ENCODE peak calls at places on chromosomes 7 and 10, in ten cellular contexts. L is DMS 273 treated with DMSO at 0.1 percent for 48 hours; X is MG63; U is mucosa of gallbladder; K is T-helper 9 cell; B is fibroblast of mammary gland; Y is GM12865; J is activated CD4-positive, CD25-positive, alpha-beta regulatory T cell treated with anti-CD3 and anti-CD28 coated beads, Interleukin-2, amount 50 U/mL, for 72 hours; S is SW480; D is T-cell. M is an unnamed sample.

GRCh38 chr10:45473126-45473525 is 99.1 kb downstream of the ALOX5 start:
- DNase-seq in L (peak; percentile 0), X (no peak), U (no peak), K (no peak), B (no peak), Y (no peak), J (no peak), S (no peak), D (no peak), M (no peak)

GRCh38 chr7:141558544-141559183 is 7.5 kb downstream of the AGK start:
- DNase-seq in L (peak; percentile 8), X (no peak), U (no peak), K (no peak), B (peak; percentile 72), Y (peak; percentile 83), J (no peak), S (no peak), D (no peak), M (no peak)

GRCh38 chr10:123967626-123968243 is 76.1 kb upstream of the CPXM2 start:
- DNase-seq in L (no peak), X (peak; percentile 48), U (peak; percentile 64), K (peak; percentile 23), B (peak; percentile 54), Y (peak; percentile 61), J (peak; percentile 64), S (peak; percentile 45), D (peak; percentile 14), M (peak; percentile 89)

GRCh38 chr7:17070117-17070750 is 188.5 kb upstream of the AGR3 start:
- DNase-seq in L (no peak), X (no peak), U (no peak), K (no peak), B (no peak), Y (peak; percentile 14), J (no peak), S (no peak), D (no peak), M (no peak)

GRCh38 chr10:63720072-63720537 is 198.9 kb downstream of the REEP3 start:
- DNase-seq in L (no peak), X (no peak), U (peak; percentile 67), K (peak; percentile 33), B (peak; percentile 63), Y (peak; percentile 70), J (no peak), S (peak; percentile 60), D (peak; percentile 32), M (no peak)

GRCh38 chr7:123533929-123534382 is 439 bp downstream of the IQUB start:
- DNase-seq in L (no peak), X (no peak), U (no peak), K (no peak), B (no peak), Y (no peak), J (peak; percentile 36), S (no peak), D (peak; percentile 9), M (no peak)

GRCh38 chr7:133904766-133905165 is 222.4 kb upstream of the LRGUK start:
- DNase-seq in L (no peak), X (no peak), U (no peak), K (no peak), B (no peak), Y (no peak), J (no peak), S (no peak), D (no peak), M (no peak)

GRCh38 chr10:131662851-131663250 is 238.0 kb upstream of the PPP2R2D start:
- DNase-seq in L (no peak), X (no peak), U (no peak), K (no peak), B (no peak), Y (no peak), J (no peak), S (no peak), D (no peak), M (no peak)

GRCh38 chr7:151247016-151247580 is 1.4 kb downstream of the SMARCD3 start:
- DNase-seq in L (no peak), X (no peak), U (no peak), K (no peak), B (no peak), Y (no peak), J (no peak), S (no peak), D (no peak), M (peak; percentile 51)

GRCh38 chr10:71854031-71854430 is 3.0 kb upstream of the PSAP start:
- DNase-seq in L (no peak), X (no peak), U (no peak), K (no peak), B (peak; percentile 53), Y (no peak), J (no peak), S (no peak), D (no peak), M (no peak)

GRCh38 chr10:8978100-8978499 is 923.6 kb downstream of the GATA3 start:
- DNase-seq in L (no peak), X (no peak), U (no peak), K (no peak), B (no peak), Y (no peak), J (no peak), S (no peak), D (no peak), M (no peak)

GRCh38 chr7:18995811-18996400 is 121.5 kb downstream of the TWIST1 start:
- DNase-seq in L (no peak), X (peak; percentile 72), U (no peak), K (no peak), B (no peak), Y (no peak), J (no peak), S (no peak), D (no peak), M (no peak)

GRCh38 chr10:124906551-124907001 is 35.3 kb upstream of the ZRANB1 start:
- DNase-seq in L (no peak), X (peak; percentile 86), U (no peak), K (no peak), B (peak; percentile 90), Y (no peak), J (no peak), S (no peak), D (no peak), M (no peak)

GRCh38 chr7:47513741-47514241 is 68.1 kb downstream of the TNS3 start:
- DNase-seq in L (no peak), X (peak; percentile 64), U (peak; percentile 45), K (no peak), B (peak; percentile 73), Y (no peak), J (no peak), S (no peak), D (no peak), M (no peak)

GRCh38 chr7:25557930-25558329 is 329.6 kb upstream of the NPVF start:
- DNase-seq in L (no peak), X (no peak), U (no peak), K (no peak), B (no peak), Y (no peak), J (no peak), S (no peak), D (no peak), M (no peak)

GRCh38 chr10:14487511-14487909 is 156.8 kb upstream of the FRMD4A start:
- DNase-seq in L (no peak), X (no peak), U (no peak), K (no peak), B (peak; percentile 16), Y (no peak), J (no peak), S (no peak), D (no peak), M (no peak)

GRCh38 chr7:28619256-28619655 is 206.9 kb downstream of the CREB5 start:
- DNase-seq in L (no peak), X (no peak), U (no peak), K (no peak), B (no peak), Y (no peak), J (no peak), S (no peak), D (no peak), M (no peak)

GRCh38 chr7:132930881-132931280 is 151.0 kb downstream of the CHCHD3 start:
- DNase-seq in L (no peak), X (no peak), U (no peak), K (no peak), B (peak; percentile 20), Y (peak; percentile 20), J (no peak), S (no peak), D (no peak), M (no peak)

GRCh38 chr10:29356931-29357330 is 68.1 kb downstream of the LYZL1 start:
- DNase-seq in L (no peak), X (no peak), U (no peak), K (no peak), B (no peak), Y (no peak), J (no peak), S (no peak), D (no peak), M (no peak)

GRCh38 chr7:98930464-98930863 is 52.1 kb downstream of the TRRAP start:
- DNase-seq in L (no peak), X (no peak), U (no peak), K (no peak), B (no peak), Y (peak; percentile 87), J (no peak), S (no peak), D (no peak), M (no peak)

GRCh38 chr7:26090927-26091519 is 61.0 kb upstream of the NFE2L3 start:
- DNase-seq in L (peak; percentile 77), X (no peak), U (no peak), K (no peak), B (peak; percentile 70), Y (peak; percentile 67), J (no peak), S (peak; percentile 81), D (no peak), M (no peak)

GRCh38 chr7:108145401-108145800 is 15.2 kb upstream of the LAMB4 start:
- DNase-seq in L (no peak), X (no peak), U (no peak), K (no peak), B (no peak), Y (no peak), J (no peak), S (no peak), D (no peak), M (no peak)

GRCh38 chr7:69949195-69949594 is 350.9 kb downstream of the AUTS2 start:
- DNase-seq in L (no peak), X (no peak), U (no peak), K (no peak), B (no peak), Y (no peak), J (no peak), S (no peak), D (no peak), M (no peak)

GRCh38 chr10:46325021-46325420 is 38.2 kb downstream of the ANTXRL start:
- DNase-seq in L (no peak), X (no peak), U (no peak), K (no peak), B (no peak), Y (no peak), J (no peak), S (no peak), D (no peak), M (no peak)

GRCh38 chr10:48332166-48332870 is 25.8 kb downstream of the MAPK8 start:
- DNase-seq in L (no peak), X (no peak), U (no peak), K (no peak), B (no peak), Y (no peak), J (no peak), S (no peak), D (no peak), M (no peak)

GRCh38 chr7:47739301-47739870 is 157.5 kb upstream of the TNS3 start:
- DNase-seq in L (no peak), X (no peak), U (no peak), K (no peak), B (no peak), Y (no peak), J (no peak), S (no peak), D (no peak), M (no peak)

GRCh38 chr10:118732253-118733194 is 22.2 kb downstream of the CACUL1 start:
- DNase-seq in L (no peak), X (no peak), U (no peak), K (no peak), B (no peak), Y (peak; percentile 62), J (no peak), S (no peak), D (no peak), M (no peak)

GRCh38 chr10:132977807-132978206 is 35.4 kb upstream of the CFAP46 start:
- DNase-seq in L (no peak), X (no peak), U (no peak), K (no peak), B (no peak), Y (no peak), J (no peak), S (no peak), D (no peak), M (no peak)

M was measured in suprapubic skin.